ENCODE peak calls at places on chromosomes 11 and 22, in seven cellular contexts. Y is GM06990, A is mesothelial cell of epicardium, M is G401, F is germinal center, Q is AG08395, K is hypothalamus. X is an unnamed sample.

GRCh38 chr11:60830478-60831142 is 11.3 kb upstream of the CCDC86 start:
- DNase-seq in Y (no peak), A (no peak), M (no peak), F (no peak), Q (no peak), K (no peak), X (no peak)

GRCh38 chr11:110728883-110729282 is 16.6 kb upstream of the ARHGAP20 start:
- DNase-seq in Y (no peak), A (no peak), M (no peak), F (no peak), Q (no peak), K (no peak), X (no peak)

GRCh38 chr11:64920124-64920523 is 3.1 kb upstream of the ATG2A start:
- DNase-seq in Y (no peak), A (no peak), M (no peak), F (no peak), Q (no peak), K (no peak), X (no peak)

GRCh38 chr11:9219572-9219971 is 45.6 kb downstream of the DENND5A start:
- DNase-seq in Y (no peak), A (no peak), M (no peak), F (no peak), Q (peak), K (no peak), X (no peak)

GRCh38 chr11:78790784-78791183 is 216.1 kb upstream of the NARS2 start:
- DNase-seq in Y (no peak), A (no peak), M (no peak), F (no peak), Q (no peak), K (no peak), X (no peak)

GRCh38 chr22:44570476-44571445 is 72.7 kb upstream of the RTL6 start:
- DNase-seq in Y (no peak), A (peak), M (no peak), F (no peak), Q (no peak), K (no peak), X (no peak)

GRCh38 chr11:121652982-121653381 is 200.2 kb upstream of the SORL1-AS1 start:
- DNase-seq in Y (no peak), A (no peak), M (no peak), F (no peak), Q (no peak), K (no peak), X (no peak)

GRCh38 chr11:115916596-115916995 is 412.4 kb upstream of the CADM1 start:
- DNase-seq in Y (no peak), A (no peak), M (peak), F (no peak), Q (no peak), K (no peak), X (no peak)

GRCh38 chr11:73866586-73866996 is 10.1 kb downstream of the COA4 start:
- DNase-seq in Y (no peak), A (no peak), M (no peak), F (no peak), Q (peak), K (no peak), X (no peak)

GRCh38 chr11:95088946-95089619 is 563 bp upstream of the ENDOD1 start:
- DNase-seq in Y (no peak), A (no peak), M (peak), F (no peak), Q (no peak), K (no peak), X (no peak)

GRCh38 chr11:46339816-46340215 is 7.4 kb upstream of the DGKZ start:
- DNase-seq in Y (no peak), A (no peak), M (no peak), F (no peak), Q (no peak), K (no peak), X (no peak)

GRCh38 chr11:47443028-47443700 is 5.8 kb downstream of the RAPSN start:
- DNase-seq in Y (no peak), A (no peak), M (peak), F (no peak), Q (no peak), K (no peak), X (no peak)

GRCh38 chr11:27812341-27812740 is 112.1 kb upstream of the BDNF start:
- DNase-seq in Y (no peak), A (no peak), M (no peak), F (no peak), Q (no peak), K (no peak), X (no peak)

GRCh38 chr22:20009018-20009482 is 7.6 kb downstream of the ARVCF start:
- DNase-seq in Y (no peak), A (no peak), M (peak), F (no peak), Q (no peak), K (no peak), X (no peak)

GRCh38 chr22:24474649-24475048 is 20.5 kb upstream of the UPB1 start:
- DNase-seq in Y (no peak), A (no peak), M (no peak), F (no peak), Q (no peak), K (no peak), X (no peak)

GRCh38 chr11:122235615-122236014 is 119.6 kb upstream of the BLID start:
- DNase-seq in Y (no peak), A (no peak), M (peak), F (no peak), Q (peak), K (no peak), X (no peak)

GRCh38 chr11:90294091-90294490 is 71.2 kb upstream of the CHORDC1 start:
- DNase-seq in Y (no peak), A (no peak), M (no peak), F (no peak), Q (no peak), K (no peak), X (no peak)

GRCh38 chr11:39786682-39787081 is 1672.8 kb downstream of the LRRC4C start:
- DNase-seq in Y (no peak), A (no peak), M (no peak), F (no peak), Q (no peak), K (no peak), X (no peak)

GRCh38 chr11:94151903-94152677 is 23.4 kb downstream of the PANX1 start:
- DNase-seq in Y (no peak), A (no peak), M (no peak), F (no peak), Q (peak), K (no peak), X (peak)

GRCh38 chr11:95108159-95108611 is 18.5 kb downstream of the ENDOD1 start:
- DNase-seq in Y (no peak), A (no peak), M (peak), F (no peak), Q (peak), K (no peak), X (no peak)

GRCh38 chr11:284081-285020 is 4.6 kb upstream of the PGGHG start:
- DNase-seq in Y (no peak), A (no peak), M (no peak), F (no peak), Q (no peak), K (no peak), X (peak)

GRCh38 chr22:43535336-43535735 is 123.5 kb downstream of the MPPED1 start:
- DNase-seq in Y (no peak), A (peak), M (no peak), F (no peak), Q (no peak), K (no peak), X (no peak)

GRCh38 chr11:70573701-70574151 is 175.4 kb downstream of the CTTN start:
- DNase-seq in Y (no peak), A (no peak), M (no peak), F (no peak), Q (no peak), K (no peak), X (no peak)

GRCh38 chr22:38110863-38111852 is 674 bp upstream of the BAIAP2L2 start:
- DNase-seq in Y (no peak), A (no peak), M (no peak), F (no peak), Q (no peak), K (no peak), X (peak)